ENCODE peak calls at places on chromosomes 13 and 19, in eight cellular contexts. Y is right atrium auricular region, X is fibroblast of mammary gland, Z is neural progenitor cell, R is tibial artery, B is heart left ventricle, S is astrocyte of the cerebellum, H is fibroblast of lung. U is an unnamed sample.

GRCh38 chr19:43847884-43848283 is 20.8 kb downstream of the ZNF283 start:
- DNase-seq in Y (no peak), X (no peak), Z (peak), R (no peak), B (no peak), S (no peak), H (no peak), U (no peak)

GRCh38 chr13:23754506-23754905 is 134.7 kb downstream of the MIPEP start:
- DNase-seq in Y (no peak), X (no peak), Z (no peak), R (no peak), B (no peak), S (no peak), H (no peak), U (no peak)

GRCh38 chr13:42883771-42884170 is 102.4 kb downstream of the FAM216B start:
- DNase-seq in Y (no peak), X (peak), Z (peak), R (no peak), B (no peak), S (no peak), H (peak), U (peak)

GRCh38 chr19:56125806-56126590 is 4.9 kb upstream of the ZNF787 start:
- DNase-seq in Y (no peak), X (no peak), Z (no peak), R (no peak), B (no peak), S (no peak), H (peak), U (no peak)

GRCh38 chr13:93769126-93769525 is 542.5 kb downstream of the GPC6 start:
- DNase-seq in Y (no peak), X (no peak), Z (no peak), R (no peak), B (no peak), S (no peak), H (peak), U (no peak)

GRCh38 chr19:18514800-18515682 is 6.8 kb downstream of the ELL start:
- DNase-seq in Y (peak), X (peak), Z (no peak), R (peak), B (peak), S (no peak), H (peak), U (no peak)

GRCh38 chr19:41263042-41263849 is 926 bp upstream of the HNRNPUL1 start:
- DNase-seq in Y (peak), X (peak), Z (peak), R (peak), B (peak), S (peak), H (peak), U (peak)

GRCh38 chr19:29676586-29676985 is 11.3 kb downstream of the PLEKHF1 start:
- DNase-seq in Y (no peak), X (no peak), Z (no peak), R (no peak), B (peak), S (no peak), H (no peak), U (no peak)

GRCh38 chr19:7177926-7178325 is 108.4 kb downstream of the ZNF557 start:
- DNase-seq in Y (no peak), X (peak), Z (no peak), R (no peak), B (no peak), S (no peak), H (no peak), U (no peak)

GRCh38 chr13:95494082-95494681 is 58.3 kb upstream of the CLDN10 start:
- DNase-seq in Y (no peak), X (peak), Z (peak), R (no peak), B (no peak), S (peak), H (peak), U (peak)

GRCh38 chr13:42696191-42696590 is 85.2 kb upstream of the FAM216B start:
- DNase-seq in Y (no peak), X (peak), Z (no peak), R (no peak), B (no peak), S (peak), H (peak), U (no peak)

GRCh38 chr19:29841559-29842367 is 30.0 kb downstream of the CCNE1 start:
- DNase-seq in Y (no peak), X (peak), Z (peak), R (no peak), B (no peak), S (no peak), H (no peak), U (peak)

GRCh38 chr19:38370299-38370698 is 4.1 kb upstream of the PSMD8 start:
- DNase-seq in Y (no peak), X (no peak), Z (no peak), R (no peak), B (no peak), S (no peak), H (no peak), U (no peak)

GRCh38 chr19:45613926-45614725 is 12.1 kb upstream of the GPR4 start:
- DNase-seq in Y (no peak), X (peak), Z (no peak), R (no peak), B (no peak), S (peak), H (peak), U (peak)

GRCh38 chr19:40443930-40444180 is 280 bp downstream of the SERTAD3 start:
- DNase-seq in Y (no peak), X (no peak), Z (no peak), R (no peak), B (no peak), S (no peak), H (no peak), U (no peak)

GRCh38 chr19:45990113-45990728 is 5.0 kb upstream of the CCDC61 start:
- DNase-seq in Y (no peak), X (peak), Z (no peak), R (peak), B (no peak), S (no peak), H (no peak), U (no peak)

GRCh38 chr13:91544723-91545122 is 146.3 kb downstream of the GPC5 start:
- DNase-seq in Y (no peak), X (no peak), Z (peak), R (no peak), B (no peak), S (no peak), H (no peak), U (no peak)

GRCh38 chr13:110263906-110264305 is 43.1 kb downstream of the COL4A1 start:
- DNase-seq in Y (peak), X (no peak), Z (peak), R (no peak), B (peak), S (no peak), H (no peak), U (no peak)

GRCh38 chr13:84870190-84870589 is 929.0 kb downstream of the SLITRK6 start:
- DNase-seq in Y (no peak), X (peak), Z (no peak), R (no peak), B (no peak), S (no peak), H (no peak), U (no peak)
- TF ChIP-seq CTCF in Y (no peak), X (peak), Z (peak), R (no peak), B (peak), S (no peak), H (no peak), U (no peak)

DNA sequence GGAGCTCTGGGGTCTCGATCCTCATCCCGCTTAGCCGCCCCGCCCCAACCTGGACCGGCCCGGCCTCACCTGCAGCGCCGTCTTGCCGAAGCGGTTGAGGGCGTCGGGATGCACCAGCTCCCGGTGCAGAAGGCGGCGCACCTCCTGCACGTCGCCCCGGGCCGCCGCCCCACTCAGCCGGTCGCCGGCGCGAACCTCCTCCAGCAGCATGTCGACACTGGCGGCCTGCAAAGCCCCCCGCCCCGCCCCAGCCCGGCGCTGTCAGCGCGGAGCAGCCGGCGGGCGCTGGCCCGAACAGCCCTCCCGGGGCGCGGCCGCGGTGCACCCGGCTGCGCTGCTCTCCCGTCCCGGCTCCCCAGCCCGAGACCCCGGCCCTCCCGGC is 344 bp downstream of the CDKN2D start:
- DNase-seq in Y (no peak), X (no peak), Z (no peak), R (peak), B (no peak), S (no peak), H (no peak), U (no peak)
- H3K4me3 ChIP-seq in Y (peak), X (peak), Z (peak), R (peak), B (peak), S (peak), H (peak), U (peak)

GRCh38 chr13:45928843-45929242 is 77.3 kb upstream of the SIAH3 start:
- DNase-seq in Y (no peak), X (no peak), Z (no peak), R (no peak), B (no peak), S (peak), H (peak), U (no peak)

GRCh38 chr13:45928196-45928595 is 76.6 kb upstream of the SIAH3 start:
- DNase-seq in Y (no peak), X (no peak), Z (no peak), R (no peak), B (no peak), S (no peak), H (no peak), U (no peak)

GRCh38 chr13:45921337-45921736 is 69.8 kb upstream of the SIAH3 start:
- DNase-seq in Y (no peak), X (no peak), Z (no peak), R (no peak), B (no peak), S (no peak), H (no peak), U (no peak)

GRCh38 chr13:45925151-45925550 is 73.6 kb upstream of the SIAH3 start:
- DNase-seq in Y (peak), X (peak), Z (no peak), R (no peak), B (no peak), S (no peak), H (peak), U (no peak)
- TF ChIP-seq CTCF in Y (no peak), X (peak), Z (no peak), R (no peak), B (no peak), S (peak), H (no peak), U (no peak)

DNA sequence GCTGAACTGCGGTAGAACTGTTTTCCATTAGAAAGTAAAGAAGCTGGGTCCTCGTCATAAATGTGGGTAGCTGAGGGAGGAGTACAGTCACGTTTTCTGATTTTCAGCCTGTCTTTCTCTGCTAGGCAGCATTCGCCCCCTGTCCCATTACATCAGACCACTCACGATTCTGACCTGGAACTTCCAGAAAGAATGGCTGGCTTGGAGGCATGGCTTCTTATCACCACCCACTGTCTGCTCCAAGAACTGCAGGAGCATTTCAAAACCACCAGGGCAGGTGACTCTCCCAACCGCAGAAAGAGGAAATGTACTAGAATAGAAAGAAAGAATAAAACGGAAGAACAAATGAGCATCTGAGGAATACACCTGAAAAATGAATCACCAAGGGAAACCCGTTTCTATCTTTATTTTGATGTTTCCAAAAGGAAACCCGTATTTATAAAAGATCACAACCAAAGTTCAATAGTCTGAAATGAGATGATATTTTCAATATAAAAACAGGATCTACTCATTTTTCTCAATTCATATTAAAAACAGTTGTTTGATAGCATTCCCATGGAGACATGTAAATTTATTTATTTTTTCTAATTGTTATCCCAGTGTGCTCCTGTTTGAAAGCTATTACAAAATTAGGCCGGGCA is 22.1 kb upstream of the POMP start:
- DNase-seq in Y (peak), X (peak), Z (peak), R (peak), B (peak), S (peak), H (peak), U (peak)
- H3K4me3 ChIP-seq in Y (no peak), X (no peak), Z (no peak), R (no peak), B (no peak), S (no peak), H (no peak), U (no peak)

GRCh38 chr13:28273919-28274318 is 135.6 kb downstream of the PAN3 start:
- DNase-seq in Y (no peak), X (peak), Z (peak), R (no peak), B (no peak), S (no peak), H (no peak), U (no peak)
- TF ChIP-seq CTCF in Y (no peak), X (no peak), Z (peak), R (no peak), B (no peak), S (peak), H (no peak), U (no peak)

GRCh38 chr13:27619093-27619705 is 1.1 kb downstream of the LNX2 start:
- DNase-seq in Y (no peak), X (peak), Z (no peak), R (no peak), B (no peak), S (peak), H (peak), U (no peak)
- H3K4me3 ChIP-seq in Y (peak), X (peak), Z (peak), R (peak), B (peak), S (peak), H (peak), U (peak)

DNA sequence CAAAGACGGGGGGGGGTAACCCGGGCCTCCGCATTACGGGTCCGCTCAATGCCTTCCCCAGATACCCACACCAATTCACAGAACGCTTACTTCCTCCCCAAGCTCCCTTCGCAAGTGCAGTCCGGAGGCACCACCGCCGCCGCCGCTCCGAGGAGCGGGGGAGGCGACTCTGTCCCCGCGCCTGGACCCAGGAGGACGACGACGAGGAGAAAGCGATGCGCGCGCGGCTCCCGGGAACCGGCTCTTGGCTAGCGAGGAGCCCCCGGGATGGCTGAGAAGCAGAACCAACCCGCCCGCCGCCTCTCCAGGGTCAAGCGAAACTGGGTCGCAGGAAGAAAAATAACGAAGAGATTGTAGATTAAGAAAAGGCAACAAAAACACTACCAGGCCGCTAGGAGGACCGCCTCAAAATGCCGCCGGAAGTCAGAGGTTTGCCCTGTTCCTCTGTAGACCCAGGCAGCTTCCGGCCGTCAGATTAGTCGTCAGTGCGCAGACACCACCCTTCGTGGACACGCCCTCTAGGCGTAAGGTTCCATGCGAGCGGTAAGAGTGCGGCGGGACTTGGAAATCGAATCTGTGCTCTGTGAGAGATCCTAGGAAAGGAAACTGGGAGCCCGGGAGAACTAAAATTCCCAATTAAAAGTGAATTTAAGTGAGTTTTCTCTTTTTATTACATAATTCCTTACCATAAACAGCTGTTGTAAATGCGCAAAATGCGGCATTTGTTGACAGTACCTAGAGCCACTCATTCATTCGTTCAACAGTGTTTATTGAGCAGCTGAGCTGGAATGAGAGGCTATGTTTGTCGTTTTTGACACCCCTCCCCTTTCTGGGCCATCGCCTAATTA is at the start of gene ZC3H13:
- DNase-seq in Y (peak), X (peak), Z (peak), R (peak), B (peak), S (peak), H (peak), U (peak)
- TF ChIP-seq CTCF in Y (peak), X (peak), Z (peak), R (peak), B (peak), S (peak), H (peak), U (peak)

U was measured in HFF-Myc.